ENCODE peak calls at places on chromosomes 11 and 22, in nine cellular contexts. D is spleen, C is IMR-90, Z is colonic mucosa, K is keratinocyte, R is cardiac muscle cell, Y is sigmoid colon, H is MM.1S, J is astrocyte. G is an unnamed sample.

GRCh38 chr11:116145187-116145865 is 627.5 kb downstream of the BUD13 start:
- DNase-seq in D (no peak), C (no peak), Z (no peak), K (no peak), R (no peak), Y (no peak), H (no peak), J (no peak), G (no peak)

GRCh38 chr11:129006161-129006560 is 63.5 kb upstream of the TP53AIP1 start:
- DNase-seq in D (no peak), C (no peak), Z (no peak), K (no peak), R (no peak), Y (no peak), H (no peak), J (no peak), G (no peak)

GRCh38 chr11:96310236-96310635 is 32.8 kb downstream of the MAML2 start:
- DNase-seq in D (no peak), C (no peak), Z (no peak), K (no peak), R (no peak), Y (no peak), H (no peak), J (no peak), G (no peak)

GRCh38 chr22:19120829-19121630 is 1.2 kb downstream of the DGCR2 start:
- DNase-seq in D (peak; percentile 77), C (peak; percentile 33), Z (peak; percentile 75), K (no peak), R (peak; percentile 28), Y (no peak), H (no peak), J (peak; percentile 49), G (peak; percentile 65)

GRCh38 chr22:20550851-20551744 is 43.7 kb downstream of the MED15 start:
- DNase-seq in D (peak; percentile 82), C (peak; percentile 78), Z (no peak), K (no peak), R (peak; percentile 61), Y (peak; percentile 83), H (no peak), J (peak; percentile 79), G (peak; percentile 56)

GRCh38 chr11:35138949-35139881 is at the start of gene CD44:
- DNase-seq in D (peak; percentile 95), C (peak; percentile 86), Z (peak; percentile 83), K (no peak), R (peak; percentile 42), Y (peak; percentile 90), H (peak; percentile 74), J (peak; percentile 80), G (peak; percentile 57)

GRCh38 chr11:19714387-19715363 is 2.0 kb downstream of the NAV2 start:
- DNase-seq in D (no peak), C (peak; percentile 85), Z (no peak), K (no peak), R (peak; percentile 55), Y (peak; percentile 84), H (no peak), J (peak; percentile 85), G (no peak)

GRCh38 chr11:115724709-115725108 is 220.5 kb upstream of the CADM1 start:
- DNase-seq in D (no peak), C (peak; percentile 90), Z (no peak), K (peak; percentile 85), R (no peak), Y (no peak), H (no peak), J (peak; percentile 72), G (no peak)

GRCh38 chr11:15845261-15845660 is 511.1 kb downstream of the SOX6 start:
- DNase-seq in D (no peak), C (no peak), Z (no peak), K (no peak), R (no peak), Y (no peak), H (no peak), J (no peak), G (no peak)

GRCh38 chr11:13009921-13010736 is 1.0 kb downstream of the RASSF10 start:
- DNase-seq in D (no peak), C (peak; percentile 7), Z (peak; percentile 46), K (no peak), R (peak; percentile 56), Y (no peak), H (no peak), J (peak; percentile 39), G (no peak)

GRCh38 chr11:34105957-34106504 is 602 bp downstream of the NAT10 start:
- DNase-seq in D (no peak), C (peak; percentile 18), Z (no peak), K (no peak), R (no peak), Y (no peak), H (no peak), J (peak; percentile 22), G (no peak)

GRCh38 chr22:44486538-44486937 is 11.5 kb downstream of the RTL6 start:
- DNase-seq in D (no peak), C (peak; percentile 27), Z (no peak), K (no peak), R (no peak), Y (no peak), H (no peak), J (no peak), G (no peak)

GRCh38 chr22:44181912-44182590 is 1.3 kb downstream of the PARVG start:
- DNase-seq in D (peak; percentile 89), C (no peak), Z (no peak), K (no peak), R (no peak), Y (no peak), H (no peak), J (no peak), G (no peak)

GRCh38 chr22:39267966-39268365 is 23.2 kb upstream of the PDGFB start:
- DNase-seq in D (no peak), C (no peak), Z (no peak), K (no peak), R (no peak), Y (no peak), H (no peak), J (no peak), G (no peak)

GRCh38 chr11:74006743-74007304 is 2.1 kb downstream of the UCP3 start:
- DNase-seq in D (peak; percentile 53), C (no peak), Z (no peak), K (no peak), R (no peak), Y (peak; percentile 29), H (no peak), J (no peak), G (no peak)

DNA sequence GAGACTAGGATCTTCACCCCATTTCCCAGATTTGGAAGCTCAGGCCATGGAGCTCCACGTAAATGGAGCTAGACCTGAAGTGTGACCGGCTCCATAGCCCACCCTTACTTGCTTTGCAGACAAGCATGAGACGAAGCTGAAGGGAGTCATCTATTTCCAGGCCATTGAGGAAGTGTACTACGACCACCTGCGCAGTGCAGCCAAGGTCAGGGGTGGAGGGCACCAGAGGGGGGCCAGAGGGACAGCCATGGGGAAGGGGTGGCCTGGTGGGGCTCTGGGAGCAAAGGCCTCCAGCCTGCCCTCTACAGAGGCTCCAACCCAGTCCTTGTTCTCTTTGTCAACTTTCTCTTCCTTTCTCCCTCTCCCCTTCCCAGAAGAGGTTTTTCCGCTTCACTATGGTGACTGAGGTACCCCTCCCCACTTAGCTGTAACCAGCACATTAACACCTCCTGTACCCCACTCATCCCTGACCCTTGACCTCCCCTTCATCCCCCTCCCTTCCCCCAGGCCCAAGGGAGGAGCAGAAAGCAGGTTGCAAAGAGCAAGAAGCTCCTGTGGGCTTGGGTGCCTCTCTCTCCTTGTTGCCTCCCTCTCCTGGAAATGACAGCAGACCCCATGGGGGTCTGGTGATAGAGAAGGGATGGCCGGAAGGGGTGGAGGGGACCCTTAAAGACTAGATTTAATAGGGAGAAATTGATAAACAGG is 23.8 kb downstream of the TREH start:
- DNase-seq in D (no peak), C (no peak), Z (no peak), K (no peak), R (no peak), Y (no peak), H (no peak), J (no peak), G (no peak)
- H3K9me3 ChIP-seq in D (no peaks in the 10 kb centered on the region), C (no peaks in the 10 kb centered on the region), Z (no peaks in the 10 kb centered on the region), K (no peaks in the 10 kb centered on the region), R (no peaks in the 10 kb centered on the region), Y (no peaks in the 10 kb centered on the region), H (no peaks in the 10 kb centered on the region), J (no peaks in the 10 kb centered on the region), G (no peaks in the 10 kb centered on the region)

DNA sequence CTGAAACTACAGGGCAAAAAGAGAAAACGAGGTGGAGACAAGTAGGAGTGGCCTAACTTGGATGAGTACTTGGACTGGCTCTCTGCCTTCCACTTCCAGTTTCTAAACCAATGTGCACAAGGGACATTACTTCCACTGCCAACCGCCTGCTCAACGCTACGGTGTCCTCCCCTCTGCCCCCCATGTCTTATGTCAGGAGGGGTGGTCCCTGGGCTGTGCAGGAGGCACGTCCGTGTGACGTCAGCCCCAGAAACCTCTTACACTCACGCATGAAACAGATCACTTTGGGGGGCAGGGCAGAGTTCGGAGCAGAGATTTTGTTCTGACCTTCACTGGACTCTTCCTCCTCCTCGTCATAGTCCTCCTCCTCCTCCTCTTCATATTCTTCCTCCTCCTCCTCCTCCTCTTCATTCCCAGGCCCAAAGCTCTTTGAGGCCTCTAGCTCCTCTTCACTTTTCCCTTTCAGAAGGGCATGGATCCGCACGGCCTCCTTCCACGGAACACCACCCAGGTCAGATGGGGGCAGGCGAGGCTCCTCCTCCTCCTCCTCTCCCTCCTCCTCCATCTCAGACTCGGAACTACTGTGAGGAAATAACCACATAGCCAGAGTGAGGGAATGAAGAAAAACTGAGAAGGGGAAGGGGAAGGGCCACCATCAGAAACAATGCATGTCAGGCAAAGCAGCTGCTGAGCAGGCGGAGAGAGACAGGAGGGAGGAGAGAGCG is 57.4 kb upstream of the BID start:
- DNase-seq in D (no peak), C (no peak), Z (peak; percentile 37), K (no peak), R (no peak), Y (peak; percentile 83), H (no peak), J (no peak), G (no peak)
- H3K36me3 ChIP-seq in D (peaks cover 21% of the 10 kb centered on the region), C (peaks cover 14% of the 10 kb centered on the region), Z (no peaks in the 10 kb centered on the region), K (peaks cover 36% of the 10 kb centered on the region), R (peaks cover 13% of the 10 kb centered on the region), Y (peaks cover 9% of the 10 kb centered on the region), H (no peaks in the 10 kb centered on the region), J (peaks cover 4% of the 10 kb centered on the region), G (peaks cover 9% of the 10 kb centered on the region)

DNA sequence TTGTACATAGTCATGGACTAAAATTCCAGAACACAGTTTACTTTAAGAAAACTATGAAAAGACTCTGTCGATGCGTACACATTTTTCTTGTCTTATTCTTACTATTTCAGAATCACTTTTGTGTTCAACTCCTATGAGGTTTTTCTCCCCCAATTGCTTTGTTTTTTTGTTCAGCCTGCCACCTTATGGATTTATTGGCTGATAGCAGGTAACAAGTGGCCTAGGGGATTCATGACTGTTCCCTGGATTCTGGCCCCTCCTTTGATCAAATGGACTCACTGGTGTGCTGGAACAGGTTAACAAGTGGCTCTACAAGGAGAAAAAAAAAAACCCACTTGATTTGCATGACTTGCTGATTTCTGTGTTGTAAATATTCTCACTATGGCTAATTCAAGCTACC is 10.6 kb downstream of the MMP20 start:
- DNase-seq in D (no peak), C (no peak), Z (no peak), K (no peak), R (no peak), Y (no peak), H (no peak), J (no peak), G (no peak)
- TF ChIP-seq CTCF in D (no peak), C (peak; percentile 4), Z (no peak), K (no peak), R (no peak), Y (no peak), H (peak; percentile 14), J (no peak), G (no peak)

DNA sequence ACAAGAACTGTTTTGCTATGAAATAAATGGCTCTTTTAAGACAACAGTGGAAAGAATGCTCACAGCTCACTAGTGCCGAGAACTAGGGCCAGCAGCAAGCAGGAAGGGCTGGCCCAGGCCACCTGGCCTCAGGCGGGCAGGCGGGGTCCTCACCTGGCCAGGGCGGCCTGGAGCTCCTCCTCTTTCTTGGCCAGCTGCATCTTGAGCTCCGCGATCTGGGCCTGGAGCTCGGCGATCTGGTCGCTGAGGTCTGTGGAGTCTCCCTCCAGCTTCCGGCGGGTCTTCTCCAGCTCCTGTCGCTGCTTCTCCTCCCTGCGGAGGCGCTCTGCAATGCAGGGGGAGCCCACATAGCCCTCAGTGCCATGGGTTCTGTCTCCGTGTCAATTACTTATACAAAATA is 43.8 kb downstream of the APOL1 start:
- DNase-seq in D (peak; percentile 64), C (no peak), Z (no peak), K (no peak), R (no peak), Y (no peak), H (no peak), J (no peak), G (no peak)
- H3K9me3 ChIP-seq in D (no peaks in the 10 kb centered on the region), C (no peaks in the 10 kb centered on the region), Z (no peaks in the 10 kb centered on the region), K (no peaks in the 10 kb centered on the region), R (no peaks in the 10 kb centered on the region), Y (no peaks in the 10 kb centered on the region), H (no peaks in the 10 kb centered on the region), J (no peaks in the 10 kb centered on the region), G (no peaks in the 10 kb centered on the region)